ENCODE peak calls at places on chromosomes 3 and 15, in four cellular contexts. One of them, this sample, is unnamed.

GRCh38 chr3:120596853-120597223 is 702 bp downstream of the NDUFB4 start:
- DNase-seq in GM12878: no peak
- DNase-seq in HepG2: no peak
- DNase-seq in K562: no peak
- DNase-seq in this sample: no peak

GRCh38 chr3:7309707-7310106 is 448.8 kb downstream of the GRM7 start:
- DNase-seq in GM12878: no peak
- DNase-seq in HepG2: no peak
- DNase-seq in K562: no peak
- DNase-seq in this sample: no peak

GRCh38 chr3:113783980-113784379 is 37.1 kb downstream of the ATP6V1A start:
- DNase-seq in GM12878: no peak
- DNase-seq in HepG2: no peak
- DNase-seq in K562: no peak
- DNase-seq in this sample: no peak

GRCh38 chr3:11908981-11909698 is 62.5 kb upstream of the TAMM41 start:
- DNase-seq in GM12878: no peak
- DNase-seq in HepG2: no peak
- DNase-seq in K562: no peak
- DNase-seq in this sample: no peak

GRCh38 chr3:78729921-78730320 is 1037.9 kb downstream of the ROBO1 start:
- DNase-seq in GM12878: no peak
- DNase-seq in HepG2: no peak
- DNase-seq in K562: no peak
- DNase-seq in this sample: no peak

GRCh38 chr15:57489122-57489521 is 102.6 kb upstream of the MYZAP start:
- DNase-seq in GM12878: no peak
- DNase-seq in HepG2: no peak
- DNase-seq in K562: no peak
- DNase-seq in this sample: no peak

GRCh38 chr3:179265875-179266274 is 15.0 kb upstream of the KCNMB3 start:
- DNase-seq in GM12878: no peak
- DNase-seq in HepG2: no peak
- DNase-seq in K562: peak; percentile 86
- DNase-seq in this sample: no peak

GRCh38 chr3:27714692-27715453 is 7.2 kb downstream of the EOMES start:
- DNase-seq in GM12878: no peak
- DNase-seq in HepG2: peak; percentile 18
- DNase-seq in K562: no peak
- DNase-seq in this sample: no peak

GRCh38 chr15:99279783-99280307 is 28.6 kb downstream of the LRRC28 start:
- DNase-seq in GM12878: no peak
- DNase-seq in HepG2: no peak
- DNase-seq in K562: no peak
- DNase-seq in this sample: no peak

GRCh38 chr3:135169651-135170050 is 374.6 kb downstream of the EPHB1 start:
- DNase-seq in GM12878: no peak
- DNase-seq in HepG2: no peak
- DNase-seq in K562: no peak
- DNase-seq in this sample: no peak

GRCh38 chr3:70000563-70001081 is 1.1 kb downstream of the SAMMSON start:
- DNase-seq in GM12878: no peak
- DNase-seq in HepG2: no peak
- DNase-seq in K562: peak; percentile 50
- DNase-seq in this sample: no peak

GRCh38 chr15:40984963-40985362 is 31.7 kb downstream of the CHAC1 start:
- DNase-seq in GM12878: no peak
- DNase-seq in HepG2: no peak
- DNase-seq in K562: no peak
- DNase-seq in this sample: no peak

GRCh38 chr15:57647791-57648130 is 56.1 kb downstream of the MYZAP start:
- DNase-seq in GM12878: no peak
- DNase-seq in HepG2: no peak
- DNase-seq in K562: no peak
- DNase-seq in this sample: no peak

GRCh38 chr15:39736646-39737550 is 45.7 kb downstream of the FSIP1 start:
- DNase-seq in GM12878: no peak
- DNase-seq in HepG2: no peak
- DNase-seq in K562: no peak
- DNase-seq in this sample: no peak

GRCh38 chr3:111156506-111156905 is 84.9 kb downstream of the NECTIN3 start:
- DNase-seq in GM12878: no peak
- DNase-seq in HepG2: no peak
- DNase-seq in K562: no peak
- DNase-seq in this sample: no peak

GRCh38 chr3:117637666-117638065 is 928.1 kb downstream of the TUSC7 start:
- DNase-seq in GM12878: no peak
- DNase-seq in HepG2: no peak
- DNase-seq in K562: no peak
- DNase-seq in this sample: no peak

GRCh38 chr15:93460717-93461116 is 371.7 kb upstream of the RGMA start:
- DNase-seq in GM12878: peak; percentile 36
- DNase-seq in HepG2: no peak
- DNase-seq in K562: no peak
- DNase-seq in this sample: no peak

GRCh38 chr3:124780767-124781485 is 50.7 kb downstream of the UMPS start:
- DNase-seq in GM12878: no peak
- DNase-seq in HepG2: no peak
- DNase-seq in K562: no peak
- DNase-seq in this sample: no peak

GRCh38 chr3:22713936-22714335 is 489.2 kb upstream of the UBE2E2 start:
- DNase-seq in GM12878: no peak
- DNase-seq in HepG2: peak; percentile 2
- DNase-seq in K562: no peak
- DNase-seq in this sample: no peak

GRCh38 chr15:91921821-91922198 is 68.3 kb downstream of the SLCO3A1 start:
- DNase-seq in GM12878: no peak
- DNase-seq in HepG2: no peak
- DNase-seq in K562: no peak
- DNase-seq in this sample: no peak

GRCh38 chr3:25479727-25480010 is 51.6 kb downstream of the RARB start:
- DNase-seq in GM12878: no peak
- DNase-seq in HepG2: no peak
- DNase-seq in K562: no peak
- DNase-seq in this sample: no peak

GRCh38 chr3:30059240-30059639 is 547.2 kb upstream of the TGFBR2 start:
- DNase-seq in GM12878: no peak
- DNase-seq in HepG2: no peak
- DNase-seq in K562: no peak
- DNase-seq in this sample: no peak

GRCh38 chr3:45978348-45978747 is 17.3 kb downstream of the FYCO1 start:
- DNase-seq in GM12878: no peak
- DNase-seq in HepG2: no peak
- DNase-seq in K562: no peak
- DNase-seq in this sample: no peak

GRCh38 chr3:189334064-189334920 is 162.5 kb downstream of the TPRG1 start:
- DNase-seq in GM12878: no peak
- DNase-seq in HepG2: no peak
- DNase-seq in K562: no peak
- DNase-seq in this sample: no peak

GRCh38 chr15:71114066-71114680 is 1.1 kb upstream of the THSD4 start:
- DNase-seq in GM12878: no peak
- DNase-seq in HepG2: no peak
- DNase-seq in K562: no peak
- DNase-seq in this sample: no peak

GRCh38 chr3:16866447-16867025 is 18.2 kb upstream of the PLCL2 start:
- DNase-seq in GM12878: no peak
- DNase-seq in HepG2: no peak
- DNase-seq in K562: no peak
- DNase-seq in this sample: no peak

GRCh38 chr3:126125341-126125740 is 41.4 kb upstream of the SLC41A3 start:
- DNase-seq in GM12878: no peak
- DNase-seq in HepG2: no peak
- DNase-seq in K562: no peak
- DNase-seq in this sample: no peak

GRCh38 chr3:177934001-177934891 is 602.0 kb upstream of the KCNMB2 start:
- DNase-seq in GM12878: no peak
- DNase-seq in HepG2: peak; percentile 14
- DNase-seq in K562: peak; percentile 12
- DNase-seq in this sample: no peak

GRCh38 chr3:174858353-174858752 is 781 bp upstream of the NAALADL2 start:
- DNase-seq in GM12878: no peak
- DNase-seq in HepG2: no peak
- DNase-seq in K562: no peak
- DNase-seq in this sample: no peak

GRCh38 chr3:98331329-98331728 is 22.3 kb upstream of the OR5K4 start:
- DNase-seq in GM12878: no peak
- DNase-seq in HepG2: no peak
- DNase-seq in K562: no peak
- DNase-seq in this sample: no peak

GRCh38 chr3:68988740-68989139 is 24.7 kb downstream of the EOGT start:
- DNase-seq in GM12878: no peak
- DNase-seq in HepG2: no peak
- DNase-seq in K562: no peak
- DNase-seq in this sample: no peak

DNA sequence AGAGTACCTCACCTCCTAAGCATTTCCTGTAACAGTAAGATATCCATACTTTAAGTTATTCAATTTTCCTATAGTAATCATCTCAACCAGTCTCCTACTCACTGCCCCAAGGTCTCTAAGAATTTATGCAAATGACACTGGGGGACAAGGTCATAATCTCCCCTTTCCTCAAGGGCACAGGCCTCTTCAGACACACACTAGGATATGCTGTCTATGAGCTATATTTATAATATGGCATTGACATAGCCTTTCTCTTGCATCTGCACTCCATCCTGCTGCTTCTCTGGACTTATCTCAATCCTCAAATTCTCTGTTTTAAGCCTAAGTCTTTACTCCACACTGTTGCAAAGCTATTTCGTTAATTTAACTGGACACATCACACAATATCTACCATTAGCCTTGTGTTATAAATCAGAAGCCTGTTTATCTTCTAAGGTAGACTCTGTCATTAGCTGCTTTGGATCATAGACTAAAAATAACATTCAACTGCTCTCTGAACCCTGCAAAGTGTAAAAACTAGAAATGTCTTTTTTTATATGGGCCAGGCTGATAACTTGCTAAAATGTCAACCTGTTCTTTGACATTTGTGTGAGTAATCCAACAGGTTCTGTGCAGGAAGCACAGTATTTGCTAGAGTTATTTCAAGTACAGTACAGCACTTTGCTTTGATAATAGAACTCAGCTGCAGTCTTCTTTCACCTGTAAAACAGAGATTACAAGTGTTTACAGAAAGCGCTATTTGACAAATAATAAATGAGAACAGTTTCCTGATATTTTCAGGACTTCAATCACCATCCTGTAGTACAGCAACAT is 17.8 kb upstream of the SEC62 start:
- DNase-seq in GM12878: no peak
- DNase-seq in HepG2: no peak
- DNase-seq in K562: no peak
- DNase-seq in this sample: no peak
- H3K4me1 ChIP-seq in GM12878: peaks cover 51% of the 10 kb centered on the region
- H3K4me1 ChIP-seq in HepG2: no peaks in the 10 kb centered on the region
- H3K4me1 ChIP-seq in K562: peaks cover 33% of the 10 kb centered on the region
- H3K4me1 ChIP-seq in this sample: no peaks in the 10 kb centered on the region

DNA sequence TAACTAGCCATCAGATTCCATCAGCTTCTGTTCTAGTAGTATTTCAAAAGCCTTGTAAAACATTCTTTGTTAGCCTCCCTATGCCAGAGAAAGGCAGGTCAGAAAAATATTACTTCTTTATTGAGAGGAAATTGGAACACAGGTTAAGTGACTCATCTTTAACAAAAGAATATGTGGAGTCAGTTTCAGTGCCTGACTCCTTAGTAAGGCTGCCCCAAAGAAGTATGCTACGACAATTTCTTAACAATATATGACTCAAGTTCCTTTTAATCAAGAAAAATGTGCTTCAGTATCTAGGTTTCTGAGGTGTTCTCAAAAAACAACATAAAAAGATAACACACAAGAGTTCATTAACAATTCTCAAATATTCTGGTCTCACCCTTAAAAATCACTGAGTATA is 139.2 kb downstream of the VPS13C start:
- DNase-seq in GM12878: no peak
- DNase-seq in HepG2: no peak
- DNase-seq in K562: no peak
- DNase-seq in this sample: no peak
- TF ChIP-seq ZBTB33 in GM12878: no peak
- TF ChIP-seq ZBTB33 in HepG2: no peak
- TF ChIP-seq ZBTB33 in K562: no peak
- TF ChIP-seq ZBTB33 in this sample: no peak

DNA sequence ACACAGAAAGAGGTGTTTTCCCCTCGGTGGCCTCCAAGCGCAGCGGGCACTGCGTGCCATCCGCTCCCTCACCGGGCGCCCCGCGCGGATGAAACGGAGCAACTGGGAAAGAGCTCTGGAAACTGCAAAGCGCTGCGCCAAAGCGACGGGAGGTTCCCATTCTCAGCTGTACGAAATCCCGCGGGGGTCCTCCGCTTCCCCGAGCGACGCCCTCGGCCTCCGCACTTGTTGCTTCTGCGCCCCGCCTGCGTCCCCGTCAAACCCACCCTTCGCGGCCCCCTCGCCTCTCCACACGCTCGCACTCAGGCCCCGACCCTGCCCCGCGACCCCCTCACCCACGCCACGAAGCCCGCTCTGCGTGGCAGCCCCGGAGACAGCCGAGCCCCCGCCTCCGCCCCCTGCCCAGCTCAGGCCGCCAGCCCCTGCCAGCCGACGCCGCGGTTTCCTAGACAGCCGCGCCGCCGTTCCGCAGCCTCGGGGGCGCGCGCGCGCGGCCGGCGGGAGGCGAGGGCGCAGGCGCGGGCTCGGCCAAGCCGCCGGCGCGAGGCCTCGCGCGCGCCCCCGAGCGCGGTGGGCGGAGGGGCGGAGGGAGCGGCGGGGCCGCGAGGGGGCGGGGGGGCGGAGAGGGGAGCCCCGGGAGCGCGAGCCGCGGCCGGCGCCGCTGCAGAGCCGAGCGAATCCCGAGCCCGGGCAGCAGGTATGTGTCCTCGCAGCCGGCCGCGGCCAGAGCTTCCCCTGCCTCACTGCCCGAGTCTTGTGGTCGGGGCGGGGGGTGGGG is at the start of gene TMEM266:
- DNase-seq in GM12878: no peak
- DNase-seq in HepG2: no peak
- DNase-seq in K562: peak; percentile 47
- DNase-seq in this sample: no peak
- TF ChIP-seq SP1 in GM12878: no peak
- TF ChIP-seq SP1 in HepG2: no peak
- TF ChIP-seq SP1 in K562: no peak
- TF ChIP-seq SP1 in this sample: no peak

DNA sequence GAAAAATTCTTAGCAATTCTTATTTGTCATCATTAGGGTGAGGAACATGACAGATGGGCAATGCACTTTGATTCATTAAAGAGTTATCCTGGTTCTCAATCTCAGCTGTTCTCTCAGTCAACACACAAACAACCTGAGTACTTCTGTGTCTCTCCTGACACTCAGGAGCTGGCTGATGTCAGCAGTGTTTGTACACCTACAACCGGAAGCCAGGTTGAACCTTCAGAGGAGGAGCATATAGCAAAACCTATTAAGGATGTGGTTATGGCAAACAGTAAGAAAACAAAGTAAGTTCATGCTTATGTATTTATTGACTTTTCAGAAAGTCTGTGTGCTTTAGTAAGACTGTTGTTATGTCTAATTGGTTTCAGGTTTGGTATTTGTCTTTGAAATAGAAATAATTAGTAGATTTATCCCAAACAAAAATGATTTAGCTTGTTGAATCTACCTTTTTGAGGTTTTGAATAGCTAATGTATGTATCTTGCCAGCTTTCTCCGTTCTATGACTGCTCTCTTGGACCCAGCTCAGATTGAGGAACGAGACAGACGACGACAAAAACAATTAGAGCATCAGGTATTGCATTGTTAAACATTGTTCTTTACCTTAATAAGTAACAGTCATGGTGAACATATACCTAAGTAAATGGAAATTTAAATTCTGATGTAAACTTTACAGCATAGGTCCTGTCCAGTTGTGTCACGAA is 36.6 kb downstream of the CCDC66 start:
- DNase-seq in GM12878: no peak
- DNase-seq in HepG2: no peak
- DNase-seq in K562: no peak
- DNase-seq in this sample: no peak
- H3K4me1 ChIP-seq in GM12878: no peaks in the 10 kb centered on the region
- H3K4me1 ChIP-seq in HepG2: no peaks in the 10 kb centered on the region
- H3K4me1 ChIP-seq in K562: no peaks in the 10 kb centered on the region
- H3K4me1 ChIP-seq in this sample: no peaks in the 10 kb centered on the region